ENCODE peak calls at places on chromosomes 12 and 14, in seven cellular contexts. N, O, G, J, D, V and I are unnamed samples.

GRCh38 chr12:96529912-96530311 is 40.5 kb downstream of the CFAP54 start:
- DNase-seq in G (no peak), D (no peak), V (no peak), N (no peak), J (no peak), O (no peak), I (no peak)

GRCh38 chr12:94570161-94570560 is 80.2 kb downstream of the TMCC3 start:
- DNase-seq in J (no peak), V (no peak), O (peak; percentile 95), D (no peak), G (peak; percentile 24), N (peak; percentile 38), I (no peak)

GRCh38 chr12:30519535-30519934 is 176.1 kb downstream of the IPO8 start:
- DNase-seq in D (no peak), N (no peak), V (peak; percentile 84), O (no peak), J (no peak), G (no peak), I (no peak)

GRCh38 chr12:27207626-27208413 is 36.3 kb upstream of the STK38L start:
- DNase-seq in G (no peak), V (peak; percentile 19), O (no peak), J (no peak), D (no peak), N (no peak), I (no peak)

GRCh38 chr14:35897616-35898111 is 71.5 kb downstream of the BRMS1L start:
- DNase-seq in J (no peak), D (no peak), O (no peak), N (no peak), V (no peak), G (no peak), I (no peak)

GRCh38 chr12:84697141-84697540 is 215.5 kb downstream of the SLC6A15 start:
- DNase-seq in G (peak; percentile 31), V (no peak), J (peak; percentile 57), N (no peak), O (no peak), D (no peak), I (no peak)

GRCh38 chr12:6688543-6688999 is 604 bp downstream of the ZNF384 start:
- DNase-seq in N (no peak), D (no peak), G (peak; percentile 37), V (peak; percentile 50), J (peak; percentile 53), O (peak; percentile 70), I (peak; percentile 64)

GRCh38 chr12:62426095-62426488 is 40.5 kb upstream of the MON2 start:
- DNase-seq in N (peak; percentile 63), V (no peak), D (peak; percentile 76), O (no peak), G (peak; percentile 15), J (no peak), I (no peak)

GRCh38 chr12:66708704-66709443 is 30.0 kb upstream of the GRIP1 start:
- DNase-seq in D (no peak), O (peak; percentile 10), G (peak; percentile 32), J (no peak), N (peak; percentile 38), V (no peak), I (no peak)

GRCh38 chr12:110937104-110937641 is 16.8 kb upstream of the MYL2 start:
- DNase-seq in N (peak; percentile 56), V (peak; percentile 38), O (peak; percentile 29), D (peak; percentile 6), G (peak; percentile 66), J (peak; percentile 12), I (peak; percentile 77)

GRCh38 chr14:56687123-56687522 is 107.5 kb downstream of the TMEM260 start:
- DNase-seq in V (no peak), J (no peak), G (no peak), O (no peak), N (no peak), D (no peak), I (no peak)

GRCh38 chr12:101773560-101774206 is 34.4 kb upstream of the SYCP3 start:
- DNase-seq in D (peak; percentile 56), V (peak; percentile 63), J (peak; percentile 45), N (peak; percentile 87), O (peak; percentile 56), G (peak; percentile 72), I (peak; percentile 56)

GRCh38 chr12:1205512-1206060 is 214.6 kb downstream of the ERC1 start:
- DNase-seq in G (peak; percentile 76), N (peak; percentile 29), O (no peak), J (no peak), D (no peak), V (no peak), I (no peak)

GRCh38 chr12:93753838-93754429 is 76.8 kb downstream of the CRADD start:
- DNase-seq in G (no peak), D (no peak), V (no peak), O (no peak), J (no peak), N (no peak), I (no peak)

GRCh38 chr14:54711812-54712211 is 144.9 kb downstream of the SAMD4A start:
- DNase-seq in O (no peak), G (no peak), V (no peak), J (no peak), N (no peak), D (no peak), I (no peak)

GRCh38 chr12:115504241-115504941 is 773.1 kb downstream of the MED13L start:
- DNase-seq in G (no peak), V (no peak), N (no peak), D (no peak), O (no peak), J (no peak), I (no peak)

GRCh38 chr12:52319097-52319496 is 2.1 kb downstream of the KRT83 start:
- DNase-seq in N (peak; percentile 23), J (no peak), G (no peak), V (peak; percentile 48), D (no peak), O (no peak), I (no peak)